ENCODE peak calls at places on chromosomes 11 and 22, in eight cellular contexts. One of them, this sample, is unnamed. For H3K9me3 and H3K4me1, the result is how much of the 10 kb centered on the place peaks cover.

GRCh38 chr22:44338183-44338812 is 25.5 kb upstream of the SHISAL1 start:
- DNase-seq in H9: no peak
- DNase-seq in transverse colon: no peak
- DNase-seq in heart left ventricle: peak
- DNase-seq in thoracic aorta: no peak
- DNase-seq in SJSA1: no peak
- DNase-seq in fibroblast of lung: no peak
- DNase-seq in ovary: no peak
- DNase-seq in this sample: no peak

GRCh38 chr22:20130739-20131592 is 638 bp upstream of the ZDHHC8 start:
- DNase-seq in heart left ventricle: peak
- DNase-seq in ovary: peak
- DNase-seq in SJSA1: peak
- DNase-seq in H9: peak
- DNase-seq in fibroblast of lung: peak
- DNase-seq in transverse colon: peak
- DNase-seq in thoracic aorta: peak
- DNase-seq in this sample: peak

GRCh38 chr11:129319201-129319600 is 56.4 kb upstream of the BARX2 start:
- DNase-seq in H9: no peak
- DNase-seq in SJSA1: no peak
- DNase-seq in fibroblast of lung: no peak
- DNase-seq in heart left ventricle: no peak
- DNase-seq in thoracic aorta: no peak
- DNase-seq in transverse colon: no peak
- DNase-seq in ovary: no peak
- DNase-seq in this sample: no peak

GRCh38 chr11:132994038-132994502 is 538.2 kb downstream of the OPCML start:
- DNase-seq in heart left ventricle: no peak
- DNase-seq in SJSA1: no peak
- DNase-seq in transverse colon: no peak
- DNase-seq in fibroblast of lung: no peak
- DNase-seq in ovary: no peak
- DNase-seq in H9: no peak
- DNase-seq in thoracic aorta: no peak
- DNase-seq in this sample: no peak

GRCh38 chr11:114044042-114044871 is 15.3 kb upstream of the ZBTB16 start:
- DNase-seq in ovary: no peak
- DNase-seq in thoracic aorta: no peak
- DNase-seq in H9: no peak
- DNase-seq in heart left ventricle: no peak
- DNase-seq in SJSA1: no peak
- DNase-seq in fibroblast of lung: peak
- DNase-seq in transverse colon: peak
- DNase-seq in this sample: no peak

GRCh38 chr22:39706406-39707150 is 136.0 kb downstream of the CACNA1I start:
- DNase-seq in heart left ventricle: no peak
- DNase-seq in SJSA1: no peak
- DNase-seq in fibroblast of lung: no peak
- DNase-seq in ovary: no peak
- DNase-seq in thoracic aorta: no peak
- DNase-seq in H9: no peak
- DNase-seq in transverse colon: no peak
- DNase-seq in this sample: no peak

GRCh38 chr11:115298613-115299012 is 205.6 kb downstream of the CADM1 start:
- DNase-seq in SJSA1: no peak
- DNase-seq in transverse colon: no peak
- DNase-seq in thoracic aorta: no peak
- DNase-seq in heart left ventricle: peak
- DNase-seq in ovary: no peak
- DNase-seq in fibroblast of lung: no peak
- DNase-seq in H9: no peak
- DNase-seq in this sample: no peak

GRCh38 chr11:123377355-123377754 is 52.7 kb upstream of the GRAMD1B start:
- DNase-seq in fibroblast of lung: no peak
- DNase-seq in ovary: no peak
- DNase-seq in SJSA1: no peak
- DNase-seq in transverse colon: no peak
- DNase-seq in thoracic aorta: no peak
- DNase-seq in heart left ventricle: no peak
- DNase-seq in H9: no peak
- DNase-seq in this sample: no peak

GRCh38 chr11:693887-694562 is 997 bp downstream of the DEAF1 start:
- DNase-seq in H9: no peak
- DNase-seq in transverse colon: peak
- DNase-seq in heart left ventricle: peak
- DNase-seq in ovary: peak
- DNase-seq in SJSA1: no peak
- DNase-seq in fibroblast of lung: no peak
- DNase-seq in thoracic aorta: no peak
- DNase-seq in this sample: peak

GRCh38 chr11:117841582-117842031 is 17.1 kb upstream of the FXYD2 start:
- DNase-seq in heart left ventricle: peak
- DNase-seq in thoracic aorta: no peak
- DNase-seq in fibroblast of lung: no peak
- DNase-seq in ovary: no peak
- DNase-seq in H9: no peak
- DNase-seq in transverse colon: no peak
- DNase-seq in SJSA1: no peak
- DNase-seq in this sample: no peak

GRCh38 chr11:69115586-69116560 is 39.9 kb upstream of the SMIM38 start:
- DNase-seq in fibroblast of lung: peak
- DNase-seq in SJSA1: no peak
- DNase-seq in ovary: no peak
- DNase-seq in transverse colon: peak
- DNase-seq in H9: no peak
- DNase-seq in heart left ventricle: peak
- DNase-seq in thoracic aorta: no peak
- DNase-seq in this sample: peak

GRCh38 chr11:69339916-69340565 is 46.1 kb downstream of the MYEOV start:
- DNase-seq in fibroblast of lung: no peak
- DNase-seq in heart left ventricle: no peak
- DNase-seq in H9: peak
- DNase-seq in ovary: no peak
- DNase-seq in transverse colon: no peak
- DNase-seq in SJSA1: peak
- DNase-seq in thoracic aorta: no peak
- DNase-seq in this sample: no peak

GRCh38 chr11:101478587-101479375 is 105.0 kb downstream of the TRPC6 start:
- DNase-seq in thoracic aorta: no peak
- DNase-seq in H9: peak
- DNase-seq in ovary: no peak
- DNase-seq in SJSA1: no peak
- DNase-seq in heart left ventricle: no peak
- DNase-seq in fibroblast of lung: no peak
- DNase-seq in transverse colon: no peak
- DNase-seq in this sample: no peak

GRCh38 chr11:40544162-40544561 is 915.3 kb downstream of the LRRC4C start:
- DNase-seq in H9: no peak
- DNase-seq in ovary: no peak
- DNase-seq in heart left ventricle: no peak
- DNase-seq in transverse colon: no peak
- DNase-seq in SJSA1: no peak
- DNase-seq in fibroblast of lung: no peak
- DNase-seq in thoracic aorta: no peak
- DNase-seq in this sample: no peak
- H3K9me3 ChIP-seq in H9: under half
- H3K9me3 ChIP-seq in ovary: under half
- H3K9me3 ChIP-seq in heart left ventricle: under half
- H3K9me3 ChIP-seq in transverse colon: under half
- H3K9me3 ChIP-seq in SJSA1: under half
- H3K9me3 ChIP-seq in fibroblast of lung: under half
- H3K9me3 ChIP-seq in thoracic aorta: under half
- H3K9me3 ChIP-seq in this sample: under half

GRCh38 chr11:107928767-107929507 is 689 bp downstream of the RAB39A start:
- DNase-seq in heart left ventricle: peak
- DNase-seq in thoracic aorta: no peak
- DNase-seq in H9: peak
- DNase-seq in transverse colon: peak
- DNase-seq in ovary: no peak
- DNase-seq in SJSA1: no peak
- DNase-seq in fibroblast of lung: no peak
- DNase-seq in this sample: peak
- H3K27ac ChIP-seq in heart left ventricle: peak
- H3K27ac ChIP-seq in thoracic aorta: no peak
- H3K27ac ChIP-seq in H9: no peak
- H3K27ac ChIP-seq in transverse colon: peak
- H3K27ac ChIP-seq in ovary: no peak
- H3K27ac ChIP-seq in SJSA1: no peak
- H3K27ac ChIP-seq in fibroblast of lung: no peak
- H3K27ac ChIP-seq in this sample: no peak

GRCh38 chr11:111992456-111992855 is 32.8 kb upstream of the DLAT start:
- DNase-seq in SJSA1: no peak
- DNase-seq in fibroblast of lung: no peak
- DNase-seq in transverse colon: no peak
- DNase-seq in ovary: no peak
- DNase-seq in heart left ventricle: no peak
- DNase-seq in H9: no peak
- DNase-seq in thoracic aorta: no peak
- DNase-seq in this sample: no peak
- H3K4me1 ChIP-seq in SJSA1: under half
- H3K4me1 ChIP-seq in fibroblast of lung: under half
- H3K4me1 ChIP-seq in transverse colon: under half
- H3K4me1 ChIP-seq in ovary: under half
- H3K4me1 ChIP-seq in heart left ventricle: under half
- H3K4me1 ChIP-seq in H9: under half
- H3K4me1 ChIP-seq in thoracic aorta: under half
- H3K4me1 ChIP-seq in this sample: under half

GRCh38 chr22:48653929-48654328 is 1173.7 kb downstream of the BRD1 start:
- DNase-seq in fibroblast of lung: no peak
- DNase-seq in H9: no peak
- DNase-seq in heart left ventricle: no peak
- DNase-seq in transverse colon: no peak
- DNase-seq in SJSA1: no peak
- DNase-seq in ovary: no peak
- DNase-seq in thoracic aorta: no peak
- DNase-seq in this sample: no peak
- H3K9me3 ChIP-seq in fibroblast of lung: under half
- H3K9me3 ChIP-seq in H9: under half
- H3K9me3 ChIP-seq in heart left ventricle: under half
- H3K9me3 ChIP-seq in transverse colon: under half
- H3K9me3 ChIP-seq in SJSA1: under half
- H3K9me3 ChIP-seq in ovary: under half
- H3K9me3 ChIP-seq in thoracic aorta: under half
- H3K9me3 ChIP-seq in this sample: under half

GRCh38 chr22:46240917-46241316 is 9.2 kb downstream of the CDPF1 start:
- DNase-seq in thoracic aorta: no peak
- DNase-seq in fibroblast of lung: no peak
- DNase-seq in H9: no peak
- DNase-seq in ovary: no peak
- DNase-seq in SJSA1: no peak
- DNase-seq in transverse colon: no peak
- DNase-seq in heart left ventricle: no peak
- DNase-seq in this sample: no peak
- H3K27ac ChIP-seq in thoracic aorta: no peak
- H3K27ac ChIP-seq in fibroblast of lung: no peak
- H3K27ac ChIP-seq in H9: no peak
- H3K27ac ChIP-seq in ovary: no peak
- H3K27ac ChIP-seq in SJSA1: no peak
- H3K27ac ChIP-seq in transverse colon: no peak
- H3K27ac ChIP-seq in heart left ventricle: peak
- H3K27ac ChIP-seq in this sample: no peak

DNA sequence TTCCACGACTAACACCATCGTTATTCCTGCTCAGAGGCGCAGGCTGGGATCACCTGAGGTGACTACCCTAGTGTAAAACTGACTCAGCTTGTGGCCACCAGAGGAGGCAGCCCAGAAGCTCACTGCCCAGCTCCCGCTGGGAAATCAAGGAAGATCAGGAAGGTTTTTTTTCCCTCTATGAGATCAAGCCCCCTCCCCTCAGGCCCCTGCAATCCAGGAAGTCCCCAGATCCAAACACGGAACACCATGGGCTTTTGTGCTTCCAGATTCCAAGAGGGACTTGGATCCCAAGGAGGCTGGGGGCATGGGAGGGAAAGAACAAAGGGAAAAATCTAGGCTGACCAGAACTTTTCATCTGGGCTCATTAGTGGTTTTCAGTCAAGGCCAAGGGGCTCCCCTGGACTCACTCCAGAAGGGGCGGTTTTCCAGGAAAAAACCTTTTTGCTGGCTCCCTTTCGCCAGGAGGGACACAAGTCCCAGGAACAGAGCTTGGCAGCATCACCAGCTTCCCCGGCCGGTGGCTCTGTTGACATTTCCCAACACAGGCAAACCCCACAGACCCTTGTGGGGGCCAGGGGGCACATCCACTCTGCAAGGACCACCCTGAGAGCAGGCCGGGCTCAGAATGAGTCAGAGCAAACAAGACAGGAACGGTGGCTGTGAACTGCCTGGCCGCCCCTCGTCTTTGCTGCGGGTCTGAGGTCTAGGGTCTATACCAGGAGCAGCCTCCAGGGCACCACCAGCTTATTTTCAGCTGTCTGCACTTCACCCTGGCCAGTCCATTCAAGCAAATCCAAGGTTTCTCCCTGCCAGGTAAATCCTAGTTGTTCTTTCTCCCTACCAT is 36.8 kb downstream of the MYH9 start:
- DNase-seq in SJSA1: peak
- DNase-seq in thoracic aorta: no peak
- DNase-seq in fibroblast of lung: peak
- DNase-seq in ovary: peak
- DNase-seq in transverse colon: no peak
- DNase-seq in H9: no peak
- DNase-seq in heart left ventricle: no peak
- DNase-seq in this sample: no peak
- H3K4me1 ChIP-seq in SJSA1: half or more
- H3K4me1 ChIP-seq in thoracic aorta: half or more
- H3K4me1 ChIP-seq in fibroblast of lung: under half
- H3K4me1 ChIP-seq in ovary: under half
- H3K4me1 ChIP-seq in transverse colon: half or more
- H3K4me1 ChIP-seq in H9: under half
- H3K4me1 ChIP-seq in heart left ventricle: half or more
- H3K4me1 ChIP-seq in this sample: half or more

DNA sequence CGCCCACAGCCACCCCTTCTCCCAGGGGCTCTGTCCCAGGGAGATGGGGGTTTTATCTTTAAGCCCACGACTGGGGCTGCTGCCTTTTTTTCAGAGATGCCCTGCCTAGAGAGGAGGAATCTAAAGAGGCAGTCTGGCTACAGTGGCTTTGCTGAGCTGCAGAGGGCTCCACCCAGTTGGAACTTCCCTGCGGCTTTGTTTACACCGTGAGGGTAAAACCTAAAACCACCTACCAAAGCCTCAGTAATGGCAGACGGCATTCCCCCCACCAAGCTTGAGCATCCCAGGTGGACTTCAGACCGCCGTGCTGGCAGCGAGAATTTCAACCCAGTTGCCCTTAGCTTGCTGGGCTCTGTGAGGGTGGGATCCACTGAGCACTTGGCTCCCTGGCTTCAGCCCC is 535.8 kb downstream of the NELL1 start:
- DNase-seq in ovary: no peak
- DNase-seq in fibroblast of lung: no peak
- DNase-seq in heart left ventricle: no peak
- DNase-seq in SJSA1: no peak
- DNase-seq in thoracic aorta: no peak
- DNase-seq in transverse colon: no peak
- DNase-seq in H9: peak
- DNase-seq in this sample: no peak
- H3K9me3 ChIP-seq in ovary: under half
- H3K9me3 ChIP-seq in fibroblast of lung: under half
- H3K9me3 ChIP-seq in heart left ventricle: under half
- H3K9me3 ChIP-seq in SJSA1: under half
- H3K9me3 ChIP-seq in thoracic aorta: under half
- H3K9me3 ChIP-seq in transverse colon: under half
- H3K9me3 ChIP-seq in H9: under half
- H3K9me3 ChIP-seq in this sample: under half

GRCh38 chr22:30298005-30298701 is 8.8 kb upstream of the CASTOR1 start:
- DNase-seq in ovary: no peak
- DNase-seq in fibroblast of lung: no peak
- DNase-seq in transverse colon: peak
- DNase-seq in H9: no peak
- DNase-seq in heart left ventricle: no peak
- DNase-seq in thoracic aorta: no peak
- DNase-seq in SJSA1: no peak
- DNase-seq in this sample: no peak
- H3K27ac ChIP-seq in ovary: no peak
- H3K27ac ChIP-seq in fibroblast of lung: no peak
- H3K27ac ChIP-seq in transverse colon: peak
- H3K27ac ChIP-seq in H9: no peak
- H3K27ac ChIP-seq in heart left ventricle: no peak
- H3K27ac ChIP-seq in thoracic aorta: no peak
- H3K27ac ChIP-seq in SJSA1: no peak
- H3K27ac ChIP-seq in this sample: peak